ENCODE peak calls at places on chromosome 14, in five cellular contexts. One of them, this sample, is unnamed.

GRCh38 chr14:78697341-78697740 is 527.2 kb downstream of the NRXN3 start:
- DNase-seq in ascending aorta: no peak
- DNase-seq in activated T-helper 1 cell treated with Interleukin-2 at 50 U/mL for 16 hours: no peak
- DNase-seq in Calu3: no peak
- DNase-seq in Ammon's horn: peak
- DNase-seq in this sample: no peak

GRCh38 chr14:77045570-77045890 is 17.0 kb upstream of the IRF2BPL start:
- DNase-seq in ascending aorta: no peak
- DNase-seq in activated T-helper 1 cell treated with Interleukin-2 at 50 U/mL for 16 hours: no peak
- DNase-seq in Calu3: peak
- DNase-seq in Ammon's horn: no peak
- DNase-seq in this sample: no peak

GRCh38 chr14:23119362-23120327 is 590 bp upstream of the CEBPE start:
- DNase-seq in ascending aorta: no peak
- DNase-seq in activated T-helper 1 cell treated with Interleukin-2 at 50 U/mL for 16 hours: peak
- DNase-seq in Calu3: no peak
- DNase-seq in Ammon's horn: no peak
- DNase-seq in this sample: peak

GRCh38 chr14:54606631-54607133 is 39.8 kb downstream of the SAMD4A start:
- DNase-seq in ascending aorta: no peak
- DNase-seq in activated T-helper 1 cell treated with Interleukin-2 at 50 U/mL for 16 hours: no peak
- DNase-seq in Calu3: no peak
- DNase-seq in Ammon's horn: no peak
- DNase-seq in this sample: no peak

GRCh38 chr14:65877631-65878030 is 465.1 kb downstream of the FUT8 start:
- DNase-seq in ascending aorta: no peak
- DNase-seq in activated T-helper 1 cell treated with Interleukin-2 at 50 U/mL for 16 hours: no peak
- DNase-seq in Calu3: no peak
- DNase-seq in Ammon's horn: no peak
- DNase-seq in this sample: no peak

GRCh38 chr14:90087433-90087832 is 25.6 kb downstream of the KCNK13 start:
- DNase-seq in ascending aorta: peak
- DNase-seq in activated T-helper 1 cell treated with Interleukin-2 at 50 U/mL for 16 hours: no peak
- DNase-seq in Calu3: no peak
- DNase-seq in Ammon's horn: peak
- DNase-seq in this sample: no peak

GRCh38 chr14:33545696-33546095 is 405.2 kb downstream of the EGLN3 start:
- DNase-seq in ascending aorta: no peak
- DNase-seq in activated T-helper 1 cell treated with Interleukin-2 at 50 U/mL for 16 hours: no peak
- DNase-seq in Calu3: no peak
- DNase-seq in Ammon's horn: no peak
- DNase-seq in this sample: no peak

GRCh38 chr14:31884238-31884637 is 192.9 kb upstream of the ARHGAP5 start:
- DNase-seq in ascending aorta: no peak
- DNase-seq in activated T-helper 1 cell treated with Interleukin-2 at 50 U/mL for 16 hours: no peak
- DNase-seq in Calu3: no peak
- DNase-seq in Ammon's horn: no peak
- DNase-seq in this sample: no peak

GRCh38 chr14:54182419-54183040 is 214.3 kb upstream of the CDKN3 start:
- DNase-seq in ascending aorta: no peak
- DNase-seq in activated T-helper 1 cell treated with Interleukin-2 at 50 U/mL for 16 hours: no peak
- DNase-seq in Calu3: peak
- DNase-seq in Ammon's horn: no peak
- DNase-seq in this sample: no peak

GRCh38 chr14:21233457-21234076 is 35.7 kb downstream of the HNRNPC start:
- DNase-seq in ascending aorta: no peak
- DNase-seq in activated T-helper 1 cell treated with Interleukin-2 at 50 U/mL for 16 hours: no peak
- DNase-seq in Calu3: no peak
- DNase-seq in Ammon's horn: no peak
- DNase-seq in this sample: no peak

GRCh38 chr14:25833341-25834121 is 764.3 kb downstream of the NOVA1 start:
- DNase-seq in ascending aorta: no peak
- DNase-seq in activated T-helper 1 cell treated with Interleukin-2 at 50 U/mL for 16 hours: no peak
- DNase-seq in Calu3: no peak
- DNase-seq in Ammon's horn: peak
- DNase-seq in this sample: peak

GRCh38 chr14:76696791-76697190 is 64.5 kb upstream of the VASH1 start:
- DNase-seq in ascending aorta: no peak
- DNase-seq in activated T-helper 1 cell treated with Interleukin-2 at 50 U/mL for 16 hours: no peak
- DNase-seq in Calu3: no peak
- DNase-seq in Ammon's horn: no peak
- DNase-seq in this sample: no peak

GRCh38 chr14:95516554-95517209 is at the start of gene SYNE3:
- DNase-seq in ascending aorta: no peak
- DNase-seq in activated T-helper 1 cell treated with Interleukin-2 at 50 U/mL for 16 hours: peak
- DNase-seq in Calu3: peak
- DNase-seq in Ammon's horn: no peak
- DNase-seq in this sample: peak

GRCh38 chr14:95786566-95786965 is 72.6 kb upstream of the TCL1A start:
- DNase-seq in ascending aorta: peak
- DNase-seq in activated T-helper 1 cell treated with Interleukin-2 at 50 U/mL for 16 hours: no peak
- DNase-seq in Calu3: no peak
- DNase-seq in Ammon's horn: no peak
- DNase-seq in this sample: no peak

GRCh38 chr14:24315807-24316596 is 4.7 kb downstream of the LTB4R start:
- DNase-seq in ascending aorta: no peak
- DNase-seq in activated T-helper 1 cell treated with Interleukin-2 at 50 U/mL for 16 hours: no peak
- DNase-seq in Calu3: peak
- DNase-seq in Ammon's horn: no peak
- DNase-seq in this sample: no peak

GRCh38 chr14:84643438-84643837 is 886.5 kb upstream of the FLRT2 start:
- DNase-seq in ascending aorta: no peak
- DNase-seq in activated T-helper 1 cell treated with Interleukin-2 at 50 U/mL for 16 hours: no peak
- DNase-seq in Calu3: no peak
- DNase-seq in Ammon's horn: no peak
- DNase-seq in this sample: no peak

GRCh38 chr14:105343194-105343593 is 28.6 kb downstream of the PACS2 start:
- DNase-seq in ascending aorta: no peak
- DNase-seq in activated T-helper 1 cell treated with Interleukin-2 at 50 U/mL for 16 hours: no peak
- DNase-seq in Calu3: no peak
- DNase-seq in Ammon's horn: no peak
- DNase-seq in this sample: no peak

GRCh38 chr14:51293149-51293925 is 53.3 kb downstream of the TMX1 start:
- DNase-seq in ascending aorta: peak
- DNase-seq in activated T-helper 1 cell treated with Interleukin-2 at 50 U/mL for 16 hours: no peak
- DNase-seq in Calu3: no peak
- DNase-seq in Ammon's horn: no peak
- DNase-seq in this sample: no peak

GRCh38 chr14:64611358-64612020 is 61.7 kb downstream of the PPP1R36 start:
- DNase-seq in ascending aorta: no peak
- DNase-seq in activated T-helper 1 cell treated with Interleukin-2 at 50 U/mL for 16 hours: no peak
- DNase-seq in Calu3: no peak
- DNase-seq in Ammon's horn: peak
- DNase-seq in this sample: no peak

GRCh38 chr14:56138987-56139386 is 20.8 kb downstream of the PELI2 start:
- DNase-seq in ascending aorta: no peak
- DNase-seq in activated T-helper 1 cell treated with Interleukin-2 at 50 U/mL for 16 hours: no peak
- DNase-seq in Calu3: no peak
- DNase-seq in Ammon's horn: peak
- DNase-seq in this sample: no peak

GRCh38 chr14:90820958-90821357 is 4.7 kb upstream of the TTC7B start:
- DNase-seq in ascending aorta: no peak
- DNase-seq in activated T-helper 1 cell treated with Interleukin-2 at 50 U/mL for 16 hours: peak
- DNase-seq in Calu3: peak
- DNase-seq in Ammon's horn: peak
- DNase-seq in this sample: peak

GRCh38 chr14:23578560-23579310 is at the start of gene JPH4:
- DNase-seq in ascending aorta: no peak
- DNase-seq in activated T-helper 1 cell treated with Interleukin-2 at 50 U/mL for 16 hours: no peak
- DNase-seq in Calu3: no peak
- DNase-seq in Ammon's horn: peak
- DNase-seq in this sample: no peak

GRCh38 chr14:44866322-44866721 is 95.4 kb downstream of the KLHL28 start:
- DNase-seq in ascending aorta: no peak
- DNase-seq in activated T-helper 1 cell treated with Interleukin-2 at 50 U/mL for 16 hours: no peak
- DNase-seq in Calu3: no peak
- DNase-seq in Ammon's horn: no peak
- DNase-seq in this sample: no peak

GRCh38 chr14:33307691-33308369 is 369.2 kb downstream of the NPAS3 start:
- DNase-seq in ascending aorta: no peak
- DNase-seq in activated T-helper 1 cell treated with Interleukin-2 at 50 U/mL for 16 hours: no peak
- DNase-seq in Calu3: no peak
- DNase-seq in Ammon's horn: peak
- DNase-seq in this sample: no peak

GRCh38 chr14:92121207-92121669 is 268 bp downstream of the NDUFB1 start:
- DNase-seq in ascending aorta: peak
- DNase-seq in activated T-helper 1 cell treated with Interleukin-2 at 50 U/mL for 16 hours: no peak
- DNase-seq in Calu3: no peak
- DNase-seq in Ammon's horn: peak
- DNase-seq in this sample: no peak

GRCh38 chr14:55355922-55356321 is 55.7 kb downstream of the ATG14 start:
- DNase-seq in ascending aorta: no peak
- DNase-seq in activated T-helper 1 cell treated with Interleukin-2 at 50 U/mL for 16 hours: no peak
- DNase-seq in Calu3: no peak
- DNase-seq in Ammon's horn: no peak
- DNase-seq in this sample: no peak

GRCh38 chr14:30496852-30497251 is 62.1 kb upstream of the G2E3 start:
- DNase-seq in ascending aorta: no peak
- DNase-seq in activated T-helper 1 cell treated with Interleukin-2 at 50 U/mL for 16 hours: no peak
- DNase-seq in Calu3: no peak
- DNase-seq in Ammon's horn: no peak
- DNase-seq in this sample: no peak

GRCh38 chr14:100076133-100076532 is 10.9 kb downstream of the EVL start:
- DNase-seq in ascending aorta: peak
- DNase-seq in activated T-helper 1 cell treated with Interleukin-2 at 50 U/mL for 16 hours: no peak
- DNase-seq in Calu3: no peak
- DNase-seq in Ammon's horn: peak
- DNase-seq in this sample: peak

GRCh38 chr14:65344011-65344410 is 68.5 kb upstream of the FUT8 start:
- DNase-seq in ascending aorta: no peak
- DNase-seq in activated T-helper 1 cell treated with Interleukin-2 at 50 U/mL for 16 hours: no peak
- DNase-seq in Calu3: no peak
- DNase-seq in Ammon's horn: no peak
- DNase-seq in this sample: no peak

GRCh38 chr14:101508196-101508947 is 52.9 kb upstream of the DIO3 start:
- DNase-seq in ascending aorta: peak
- DNase-seq in activated T-helper 1 cell treated with Interleukin-2 at 50 U/mL for 16 hours: no peak
- DNase-seq in Calu3: no peak
- DNase-seq in Ammon's horn: no peak
- DNase-seq in this sample: peak

GRCh38 chr14:58549358-58549757 is 88.4 kb upstream of the DACT1 start:
- DNase-seq in ascending aorta: no peak
- DNase-seq in activated T-helper 1 cell treated with Interleukin-2 at 50 U/mL for 16 hours: no peak
- DNase-seq in Calu3: no peak
- DNase-seq in Ammon's horn: no peak
- DNase-seq in this sample: no peak

GRCh38 chr14:72830786-72831583 is 62.9 kb downstream of the DPF3 start:
- DNase-seq in ascending aorta: no peak
- DNase-seq in activated T-helper 1 cell treated with Interleukin-2 at 50 U/mL for 16 hours: no peak
- DNase-seq in Calu3: no peak
- DNase-seq in Ammon's horn: no peak
- DNase-seq in this sample: no peak

GRCh38 chr14:64114166-64114565 is 180.0 kb downstream of the ESR2 start:
- DNase-seq in ascending aorta: peak
- DNase-seq in activated T-helper 1 cell treated with Interleukin-2 at 50 U/mL for 16 hours: no peak
- DNase-seq in Calu3: no peak
- DNase-seq in Ammon's horn: no peak
- DNase-seq in this sample: no peak

GRCh38 chr14:92641306-92641705 is 107.1 kb downstream of the LGMN start:
- DNase-seq in ascending aorta: no peak
- DNase-seq in activated T-helper 1 cell treated with Interleukin-2 at 50 U/mL for 16 hours: no peak
- DNase-seq in Calu3: no peak
- DNase-seq in Ammon's horn: no peak
- DNase-seq in this sample: no peak

GRCh38 chr14:99038401-99038800 is 233.6 kb downstream of the BCL11B start:
- DNase-seq in ascending aorta: peak
- DNase-seq in activated T-helper 1 cell treated with Interleukin-2 at 50 U/mL for 16 hours: no peak
- DNase-seq in Calu3: no peak
- DNase-seq in Ammon's horn: no peak
- DNase-seq in this sample: no peak

GRCh38 chr14:54652188-54652889 is 85.4 kb downstream of the SAMD4A start:
- DNase-seq in ascending aorta: peak
- DNase-seq in activated T-helper 1 cell treated with Interleukin-2 at 50 U/mL for 16 hours: no peak
- DNase-seq in Calu3: peak
- DNase-seq in Ammon's horn: peak
- DNase-seq in this sample: no peak